ENCODE peak calls at places on chromosomes 1 and 21, in five cellular contexts. One of them, this sample, is unnamed.

GRCh38 chr1:29772584-29772983 is 536.3 kb downstream of the PTPRU start:
- DNase-seq in cardiac muscle cell: no peak
- DNase-seq in CD8-positive, alpha-beta memory T cell: no peak
- DNase-seq in brain microvascular endothelial cell: no peak
- DNase-seq in fibroblast of lung: no peak
- DNase-seq in this sample: no peak

GRCh38 chr1:22507582-22507981 is 55.7 kb upstream of the EPHA8 start:
- DNase-seq in cardiac muscle cell: no peak
- DNase-seq in CD8-positive, alpha-beta memory T cell: no peak
- DNase-seq in brain microvascular endothelial cell: no peak
- DNase-seq in fibroblast of lung: no peak
- DNase-seq in this sample: no peak

GRCh38 chr1:175530167-175530566 is 213.2 kb downstream of the TNR start:
- DNase-seq in cardiac muscle cell: no peak
- DNase-seq in CD8-positive, alpha-beta memory T cell: no peak
- DNase-seq in brain microvascular endothelial cell: no peak
- DNase-seq in fibroblast of lung: no peak
- DNase-seq in this sample: no peak

GRCh38 chr1:237091691-237092090 is 49.7 kb downstream of the RYR2 start:
- DNase-seq in cardiac muscle cell: no peak
- DNase-seq in CD8-positive, alpha-beta memory T cell: no peak
- DNase-seq in brain microvascular endothelial cell: no peak
- DNase-seq in fibroblast of lung: no peak
- DNase-seq in this sample: no peak

GRCh38 chr1:203263496-203263895 is 34.0 kb upstream of the CHIT1 start:
- DNase-seq in cardiac muscle cell: no peak
- DNase-seq in CD8-positive, alpha-beta memory T cell: no peak
- DNase-seq in brain microvascular endothelial cell: no peak
- DNase-seq in fibroblast of lung: no peak
- DNase-seq in this sample: peak; percentile 87

GRCh38 chr1:224592636-224593579 is 23.2 kb upstream of the CNIH3 start:
- DNase-seq in cardiac muscle cell: no peak
- DNase-seq in CD8-positive, alpha-beta memory T cell: no peak
- DNase-seq in brain microvascular endothelial cell: peak; percentile 84
- DNase-seq in fibroblast of lung: peak; percentile 97
- DNase-seq in this sample: peak; percentile 37

GRCh38 chr1:156511656-156512055 is 11.1 kb upstream of the MEF2D start:
- DNase-seq in cardiac muscle cell: no peak
- DNase-seq in CD8-positive, alpha-beta memory T cell: no peak
- DNase-seq in brain microvascular endothelial cell: no peak
- DNase-seq in fibroblast of lung: no peak
- DNase-seq in this sample: no peak

GRCh38 chr21:43808832-43809251 is 19.5 kb downstream of the RRP1 start:
- DNase-seq in cardiac muscle cell: no peak
- DNase-seq in CD8-positive, alpha-beta memory T cell: no peak
- DNase-seq in brain microvascular endothelial cell: no peak
- DNase-seq in fibroblast of lung: no peak
- DNase-seq in this sample: no peak

GRCh38 chr1:29991025-29991424 is 732.4 kb downstream of the MATN1 start:
- DNase-seq in cardiac muscle cell: peak; percentile 72
- DNase-seq in CD8-positive, alpha-beta memory T cell: no peak
- DNase-seq in brain microvascular endothelial cell: no peak
- DNase-seq in fibroblast of lung: no peak
- DNase-seq in this sample: peak; percentile 43

GRCh38 chr1:30682396-30683275 is 40.7 kb downstream of the MATN1 start:
- DNase-seq in cardiac muscle cell: no peak
- DNase-seq in CD8-positive, alpha-beta memory T cell: no peak
- DNase-seq in brain microvascular endothelial cell: no peak
- DNase-seq in fibroblast of lung: no peak
- DNase-seq in this sample: no peak

GRCh38 chr21:32611471-32611997 is 643 bp downstream of the CFAP298 start:
- DNase-seq in cardiac muscle cell: peak; percentile 57
- DNase-seq in CD8-positive, alpha-beta memory T cell: peak; percentile 27
- DNase-seq in brain microvascular endothelial cell: peak; percentile 27
- DNase-seq in fibroblast of lung: peak; percentile 44
- DNase-seq in this sample: no peak

GRCh38 chr21:16633851-16634521 is 878.9 kb upstream of the CXADR start:
- DNase-seq in cardiac muscle cell: no peak
- DNase-seq in CD8-positive, alpha-beta memory T cell: no peak
- DNase-seq in brain microvascular endothelial cell: no peak
- DNase-seq in fibroblast of lung: no peak
- DNase-seq in this sample: no peak

GRCh38 chr1:3530086-3530930 is 75.8 kb downstream of the ARHGEF16 start:
- DNase-seq in cardiac muscle cell: peak; percentile 32
- DNase-seq in CD8-positive, alpha-beta memory T cell: no peak
- DNase-seq in brain microvascular endothelial cell: no peak
- DNase-seq in fibroblast of lung: no peak
- DNase-seq in this sample: no peak

GRCh38 chr21:28272272-28272992 is 720.2 kb downstream of the LTN1 start:
- DNase-seq in cardiac muscle cell: no peak
- DNase-seq in CD8-positive, alpha-beta memory T cell: no peak
- DNase-seq in brain microvascular endothelial cell: peak; percentile 14
- DNase-seq in fibroblast of lung: no peak
- DNase-seq in this sample: no peak

GRCh38 chr1:56569661-56570060 is 9.7 kb downstream of the PLPP3 start:
- DNase-seq in cardiac muscle cell: no peak
- DNase-seq in CD8-positive, alpha-beta memory T cell: no peak
- DNase-seq in brain microvascular endothelial cell: no peak
- DNase-seq in fibroblast of lung: no peak
- DNase-seq in this sample: no peak

GRCh38 chr1:7235871-7236472 is 450.7 kb downstream of the CAMTA1 start:
- DNase-seq in cardiac muscle cell: no peak
- DNase-seq in CD8-positive, alpha-beta memory T cell: no peak
- DNase-seq in brain microvascular endothelial cell: no peak
- DNase-seq in fibroblast of lung: no peak
- DNase-seq in this sample: peak; percentile 74

GRCh38 chr21:35528109-35529042 is 479.3 kb upstream of the RUNX1 start:
- DNase-seq in cardiac muscle cell: no peak
- DNase-seq in CD8-positive, alpha-beta memory T cell: peak; percentile 5
- DNase-seq in brain microvascular endothelial cell: peak; percentile 17
- DNase-seq in fibroblast of lung: no peak
- DNase-seq in this sample: no peak

GRCh38 chr1:107572674-107573205 is 392.2 kb downstream of the VAV3 start:
- DNase-seq in cardiac muscle cell: no peak
- DNase-seq in CD8-positive, alpha-beta memory T cell: no peak
- DNase-seq in brain microvascular endothelial cell: no peak
- DNase-seq in fibroblast of lung: peak; percentile 91
- DNase-seq in this sample: no peak

GRCh38 chr1:158794247-158794646 is 13.2 kb upstream of the OR6N2 start:
- DNase-seq in cardiac muscle cell: no peak
- DNase-seq in CD8-positive, alpha-beta memory T cell: no peak
- DNase-seq in brain microvascular endothelial cell: no peak
- DNase-seq in fibroblast of lung: no peak
- DNase-seq in this sample: no peak

GRCh38 chr1:223747838-223748335 is 35.5 kb downstream of the CAPN2 start:
- DNase-seq in cardiac muscle cell: no peak
- DNase-seq in CD8-positive, alpha-beta memory T cell: no peak
- DNase-seq in brain microvascular endothelial cell: no peak
- DNase-seq in fibroblast of lung: peak; percentile 34
- DNase-seq in this sample: no peak

GRCh38 chr1:63669151-63669961 is 76.1 kb downstream of the PGM1 start:
- DNase-seq in cardiac muscle cell: no peak
- DNase-seq in CD8-positive, alpha-beta memory T cell: no peak
- DNase-seq in brain microvascular endothelial cell: no peak
- DNase-seq in fibroblast of lung: peak; percentile 8
- DNase-seq in this sample: no peak

GRCh38 chr1:203765029-203765837 is at the start of gene LAX1:
- DNase-seq in cardiac muscle cell: no peak
- DNase-seq in CD8-positive, alpha-beta memory T cell: peak; percentile 63
- DNase-seq in brain microvascular endothelial cell: no peak
- DNase-seq in fibroblast of lung: no peak
- DNase-seq in this sample: no peak

GRCh38 chr1:235253219-235253640 is 74.7 kb downstream of the ARID4B start:
- DNase-seq in cardiac muscle cell: peak; percentile 74
- DNase-seq in CD8-positive, alpha-beta memory T cell: peak; percentile 36
- DNase-seq in brain microvascular endothelial cell: peak; percentile 67
- DNase-seq in fibroblast of lung: peak; percentile 52
- DNase-seq in this sample: no peak

DNA sequence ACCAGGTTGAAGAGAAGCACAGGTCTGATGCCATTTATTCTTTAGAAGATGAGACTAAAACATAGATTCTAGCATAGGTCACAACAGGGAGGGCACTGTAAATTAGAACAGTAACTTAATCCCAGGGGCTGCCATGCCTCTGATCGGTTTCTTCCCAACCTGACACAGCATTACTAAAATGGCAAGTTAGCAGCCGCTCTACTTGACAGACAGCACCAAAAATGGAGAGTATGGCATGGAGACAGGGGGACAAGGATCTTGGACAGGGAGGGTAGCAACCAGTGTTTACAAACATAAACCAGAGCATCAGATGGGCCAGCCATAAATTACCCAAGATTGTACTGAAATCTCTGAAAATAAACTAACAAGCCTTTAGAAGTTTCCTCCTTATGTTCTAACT is 5.9 kb downstream of the DUSP10 start:
- DNase-seq in cardiac muscle cell: no peak
- DNase-seq in CD8-positive, alpha-beta memory T cell: no peak
- DNase-seq in brain microvascular endothelial cell: no peak
- DNase-seq in fibroblast of lung: no peak
- DNase-seq in this sample: no peak
- H3K27ac ChIP-seq in cardiac muscle cell: peak overlapping the region; percentile 9
- H3K27ac ChIP-seq in CD8-positive, alpha-beta memory T cell: no peak overlapping the region
- H3K27ac ChIP-seq in brain microvascular endothelial cell: no peak overlapping the region
- H3K27ac ChIP-seq in fibroblast of lung: no peak overlapping the region
- H3K27ac ChIP-seq in this sample: no peak overlapping the region

GRCh38 chr1:229205854-229206253 is 65.1 kb upstream of the RAB4A start:
- DNase-seq in cardiac muscle cell: no peak
- DNase-seq in CD8-positive, alpha-beta memory T cell: no peak
- DNase-seq in brain microvascular endothelial cell: no peak
- DNase-seq in fibroblast of lung: no peak
- DNase-seq in this sample: no peak

GRCh38 chr1:229207916-229208315 is 63.0 kb upstream of the RAB4A start:
- DNase-seq in cardiac muscle cell: no peak
- DNase-seq in CD8-positive, alpha-beta memory T cell: no peak
- DNase-seq in brain microvascular endothelial cell: no peak
- DNase-seq in fibroblast of lung: no peak
- DNase-seq in this sample: no peak

GRCh38 chr1:229204863-229205777 is 65.8 kb upstream of the RAB4A start:
- DNase-seq in cardiac muscle cell: peak; percentile 41
- DNase-seq in CD8-positive, alpha-beta memory T cell: no peak
- DNase-seq in brain microvascular endothelial cell: no peak
- DNase-seq in fibroblast of lung: peak; percentile 81
- DNase-seq in this sample: no peak

GRCh38 chr1:229203030-229203751 is 67.7 kb upstream of the RAB4A start:
- DNase-seq in cardiac muscle cell: peak; percentile 49
- DNase-seq in CD8-positive, alpha-beta memory T cell: no peak
- DNase-seq in brain microvascular endothelial cell: peak; percentile 61
- DNase-seq in fibroblast of lung: peak; percentile 60
- DNase-seq in this sample: no peak

DNA sequence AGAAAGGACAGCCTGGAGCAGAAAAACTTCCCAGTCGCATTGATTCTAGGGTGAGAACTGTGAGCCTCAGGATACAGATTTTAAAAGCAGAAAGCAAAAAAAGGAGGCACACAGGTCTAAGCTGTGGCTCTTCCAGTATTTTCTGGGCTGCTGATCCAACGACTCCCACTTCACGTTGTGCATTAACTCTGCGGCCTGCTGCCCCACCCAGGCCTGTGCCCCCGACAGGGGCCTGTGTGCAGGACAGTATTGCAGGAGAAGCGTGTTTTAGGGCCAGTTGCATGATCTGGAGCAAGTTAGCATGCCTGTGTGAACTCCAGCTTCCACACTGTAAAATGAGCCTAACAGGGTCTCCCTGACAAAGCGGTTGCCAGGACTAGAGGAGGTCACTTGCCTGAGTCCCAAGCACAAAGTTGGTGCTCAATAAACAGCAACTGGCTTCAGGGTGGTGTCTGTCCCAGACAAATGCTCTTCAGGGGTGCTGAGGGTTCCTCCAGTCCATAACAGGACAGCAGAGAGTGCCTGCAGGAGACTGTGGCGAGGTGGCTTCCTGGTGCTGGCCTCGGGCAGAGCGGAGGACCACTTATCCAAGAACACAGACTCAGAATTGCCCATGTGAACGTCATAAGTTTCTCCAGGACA is 66.8 kb upstream of the RAB4A start:
- DNase-seq in cardiac muscle cell: no peak
- DNase-seq in CD8-positive, alpha-beta memory T cell: no peak
- DNase-seq in brain microvascular endothelial cell: no peak
- DNase-seq in fibroblast of lung: no peak
- DNase-seq in this sample: no peak
- H3K27ac ChIP-seq in cardiac muscle cell: no peak overlapping the region
- H3K27ac ChIP-seq in CD8-positive, alpha-beta memory T cell: no peak overlapping the region
- H3K27ac ChIP-seq in brain microvascular endothelial cell: no peak overlapping the region
- H3K27ac ChIP-seq in fibroblast of lung: no peak overlapping the region
- H3K27ac ChIP-seq in this sample: peak overlapping the region; percentile 84

GRCh38 chr1:21175324-21175669 is 1.4 kb downstream of the EIF4G3 start:
- DNase-seq in cardiac muscle cell: no peak
- DNase-seq in CD8-positive, alpha-beta memory T cell: peak; percentile 35
- DNase-seq in brain microvascular endothelial cell: peak; percentile 37
- DNase-seq in fibroblast of lung: peak; percentile 59
- DNase-seq in this sample: no peak

GRCh38 chr1:21175670-21176581 is 771 bp downstream of the EIF4G3 start:
- DNase-seq in cardiac muscle cell: peak; percentile 60
- DNase-seq in CD8-positive, alpha-beta memory T cell: peak; percentile 50
- DNase-seq in brain microvascular endothelial cell: no peak
- DNase-seq in fibroblast of lung: no peak
- DNase-seq in this sample: no peak

GRCh38 chr1:21174638-21175323 is 1.9 kb downstream of the EIF4G3 start:
- DNase-seq in cardiac muscle cell: no peak
- DNase-seq in CD8-positive, alpha-beta memory T cell: no peak
- DNase-seq in brain microvascular endothelial cell: peak; percentile 52
- DNase-seq in fibroblast of lung: peak; percentile 83
- DNase-seq in this sample: no peak

GRCh38 chr1:21176589-21177555 is at the start of gene EIF4G3:
- DNase-seq in cardiac muscle cell: peak; percentile 99
- DNase-seq in CD8-positive, alpha-beta memory T cell: peak; percentile 100
- DNase-seq in brain microvascular endothelial cell: peak; percentile 94
- DNase-seq in fibroblast of lung: peak; percentile 90
- DNase-seq in this sample: no peak

GRCh38 chr1:21174230-21174629 is 2.5 kb downstream of the EIF4G3 start:
- DNase-seq in cardiac muscle cell: no peak
- DNase-seq in CD8-positive, alpha-beta memory T cell: no peak
- DNase-seq in brain microvascular endothelial cell: no peak
- DNase-seq in fibroblast of lung: no peak
- DNase-seq in this sample: no peak
- H3K27ac ChIP-seq in cardiac muscle cell: no peak overlapping the region
- H3K27ac ChIP-seq in CD8-positive, alpha-beta memory T cell: peak overlapping the region; percentile 83
- H3K27ac ChIP-seq in brain microvascular endothelial cell: peak overlapping the region; percentile 68
- H3K27ac ChIP-seq in fibroblast of lung: peak overlapping the region; percentile 88
- H3K27ac ChIP-seq in this sample: peak overlapping the region; percentile 96

DNA sequence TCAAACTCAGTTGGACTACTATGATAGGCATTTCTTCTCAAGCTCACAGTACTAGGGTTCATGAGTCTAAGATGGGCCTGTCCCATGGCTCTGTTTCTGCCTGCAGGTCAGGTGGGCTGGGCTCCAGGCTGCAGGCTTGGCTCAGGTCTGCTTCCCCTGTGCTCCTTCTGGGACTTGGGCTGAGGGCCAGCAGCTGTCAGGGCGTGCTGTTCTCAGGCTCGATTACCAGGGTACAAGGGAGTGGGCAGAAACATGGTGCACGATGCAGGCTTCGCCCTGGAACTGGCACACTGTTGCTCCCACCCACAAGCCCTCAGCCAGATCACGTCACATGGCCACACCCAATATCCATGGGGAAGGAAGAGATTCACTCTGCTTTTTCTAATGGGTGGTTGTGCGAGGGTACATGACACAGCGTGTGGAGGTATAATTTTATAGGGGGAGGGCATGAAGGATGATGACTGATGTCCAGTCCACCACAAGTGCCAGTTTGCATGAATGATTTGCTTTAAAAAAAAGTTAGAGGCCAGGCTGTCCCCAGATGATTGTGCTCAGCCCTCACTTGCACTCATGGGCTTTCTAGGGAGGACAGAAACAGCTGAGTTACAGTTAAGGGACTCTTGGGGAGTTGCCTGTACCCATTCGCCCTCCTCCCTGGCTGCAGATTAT is 118.0 kb downstream of the ACTL8 start:
- DNase-seq in cardiac muscle cell: no peak
- DNase-seq in CD8-positive, alpha-beta memory T cell: no peak
- DNase-seq in brain microvascular endothelial cell: no peak
- DNase-seq in fibroblast of lung: no peak
- DNase-seq in this sample: no peak
- H3K27ac ChIP-seq in cardiac muscle cell: no peak overlapping the region
- H3K27ac ChIP-seq in CD8-positive, alpha-beta memory T cell: no peak overlapping the region
- H3K27ac ChIP-seq in brain microvascular endothelial cell: no peak overlapping the region
- H3K27ac ChIP-seq in fibroblast of lung: peak overlapping the region; percentile 90
- H3K27ac ChIP-seq in this sample: no peak overlapping the region

This sample was measured in vagina.